ENCODE peak calls at places on chromosomes 7 and 10, in four cellular contexts. A, C, J and D are unnamed samples.

GRCh38 chr10:61096056-61096455 is 152.1 kb upstream of the RHOBTB1 start:
- DNase-seq in A (no peak), C (no peak), J (no peak), D (no peak)

GRCh38 chr7:100875356-100875751 is 451 bp downstream of the SRRT start:
- DNase-seq in A (no peak), C (no peak), J (peak; percentile 29), D (peak; percentile 79)

GRCh38 chr7:1359681-1360485 is 99.4 kb downstream of the MICALL2 start:
- DNase-seq in A (no peak), C (no peak), J (no peak), D (no peak)

GRCh38 chr10:115164220-115164619 is 71.1 kb downstream of the ATRNL1 start:
- DNase-seq in A (no peak), C (no peak), J (no peak), D (no peak)

GRCh38 chr10:12194752-12195271 is 879 bp downstream of the NUDT5 start:
- DNase-seq in A (peak; percentile 15), C (peak; percentile 55), J (peak; percentile 50), D (peak; percentile 74)

GRCh38 chr10:115026041-115026779 is 67.0 kb upstream of the ATRNL1 start:
- DNase-seq in A (no peak), C (no peak), J (no peak), D (no peak)

GRCh38 chr10:15672469-15672868 is 47.3 kb downstream of the ITGA8 start:
- DNase-seq in A (no peak), C (no peak), J (peak; percentile 52), D (no peak)

GRCh38 chr10:36888925-36889573 is 236.3 kb upstream of the ANKRD30A start:
- DNase-seq in A (peak; percentile 16), C (peak; percentile 3), J (peak; percentile 13), D (peak; percentile 87)

GRCh38 chr7:33950047-33950714 is 44.8 kb downstream of the BMPER start:
- DNase-seq in A (no peak), C (no peak), J (no peak), D (no peak)

GRCh38 chr10:92760609-92761008 is 70.9 kb downstream of the HHEX start:
- DNase-seq in A (no peak), C (peak; percentile 78), J (peak; percentile 81), D (no peak)

GRCh38 chr10:75159519-75159918 is 48.1 kb downstream of the SAMD8 start:
- DNase-seq in A (no peak), C (peak; percentile 69), J (no peak), D (no peak)

GRCh38 chr7:157690833-157691382 is 354.1 kb downstream of the DNAJB6 start:
- DNase-seq in A (no peak), C (peak; percentile 57), J (peak; percentile 18), D (no peak)
- H3K4me3 ChIP-seq in A (no peak overlapping the region), C (no peak overlapping the region), J (no peak overlapping the region), D (no peak overlapping the region)

GRCh38 chr7:55516399-55516798 is 55.9 kb downstream of the VOPP1 start:
- DNase-seq in A (no peak), C (no peak), J (no peak), D (no peak)

GRCh38 chr7:55515569-55516279 is 56.6 kb downstream of the VOPP1 start:
- DNase-seq in A (no peak), C (no peak), J (no peak), D (no peak)

GRCh38 chr7:55518836-55519235 is 53.5 kb downstream of the VOPP1 start:
- DNase-seq in A (no peak), C (no peak), J (no peak), D (no peak)

GRCh38 chr7:55517936-55518689 is 54.2 kb downstream of the VOPP1 start:
- DNase-seq in A (no peak), C (no peak), J (no peak), D (no peak)

DNA sequence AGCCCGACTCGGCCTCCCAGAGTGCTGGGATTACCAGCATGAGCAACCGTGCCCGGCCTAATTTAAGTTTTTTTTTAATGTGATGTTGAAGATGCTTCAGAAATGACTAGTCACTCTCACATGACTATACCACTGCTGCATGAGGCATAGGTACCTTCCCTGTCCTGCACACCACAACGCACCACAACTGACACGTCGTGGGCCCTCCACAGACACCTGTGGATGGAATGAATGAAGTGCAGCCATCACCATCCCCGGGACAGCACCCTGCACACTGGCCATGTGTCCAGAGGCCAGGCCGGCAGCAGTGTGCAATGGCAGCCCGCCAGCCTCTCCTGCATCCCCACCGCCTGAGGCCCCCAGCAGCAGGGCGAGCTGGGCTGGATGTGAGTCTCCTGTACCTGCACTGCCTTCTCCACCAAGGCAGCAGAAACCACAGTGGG is 55.1 kb downstream of the VOPP1 start:
- DNase-seq in A (no peak), C (no peak), J (no peak), D (no peak)
- H3K36me3 ChIP-seq in A (peaks cover 34% of the 10 kb centered on the region), C (peaks cover 7% of the 10 kb centered on the region), J (peaks cover 10% of the 10 kb centered on the region), D (no peaks in the 10 kb centered on the region)

DNA sequence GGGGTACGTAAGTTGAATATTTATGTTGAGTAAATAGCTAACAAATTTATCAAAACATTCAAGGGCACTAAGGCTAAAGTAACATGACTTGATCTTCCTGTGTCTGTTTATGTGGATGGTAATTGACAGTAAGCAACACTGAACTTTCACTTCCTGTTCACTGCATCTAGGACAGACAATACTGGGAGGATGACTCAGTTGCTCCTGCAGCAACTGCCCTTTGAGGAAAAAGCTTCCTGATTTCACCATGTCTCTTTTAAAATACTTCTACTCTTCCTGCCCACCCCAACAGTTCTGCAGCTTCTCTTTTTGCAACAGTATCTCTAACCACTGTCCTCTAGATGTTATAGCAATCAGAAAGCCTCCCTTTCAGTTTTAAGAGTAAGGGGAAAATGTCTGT is 76.6 kb upstream of the HGF start:
- DNase-seq in A (no peak), C (peak; percentile 45), J (peak; percentile 53), D (no peak)
- H2AFZ ChIP-seq in A (no peak overlapping the region), C (peak overlapping the region; percentile 63), J (no peak overlapping the region), D (no peak overlapping the region)

DNA sequence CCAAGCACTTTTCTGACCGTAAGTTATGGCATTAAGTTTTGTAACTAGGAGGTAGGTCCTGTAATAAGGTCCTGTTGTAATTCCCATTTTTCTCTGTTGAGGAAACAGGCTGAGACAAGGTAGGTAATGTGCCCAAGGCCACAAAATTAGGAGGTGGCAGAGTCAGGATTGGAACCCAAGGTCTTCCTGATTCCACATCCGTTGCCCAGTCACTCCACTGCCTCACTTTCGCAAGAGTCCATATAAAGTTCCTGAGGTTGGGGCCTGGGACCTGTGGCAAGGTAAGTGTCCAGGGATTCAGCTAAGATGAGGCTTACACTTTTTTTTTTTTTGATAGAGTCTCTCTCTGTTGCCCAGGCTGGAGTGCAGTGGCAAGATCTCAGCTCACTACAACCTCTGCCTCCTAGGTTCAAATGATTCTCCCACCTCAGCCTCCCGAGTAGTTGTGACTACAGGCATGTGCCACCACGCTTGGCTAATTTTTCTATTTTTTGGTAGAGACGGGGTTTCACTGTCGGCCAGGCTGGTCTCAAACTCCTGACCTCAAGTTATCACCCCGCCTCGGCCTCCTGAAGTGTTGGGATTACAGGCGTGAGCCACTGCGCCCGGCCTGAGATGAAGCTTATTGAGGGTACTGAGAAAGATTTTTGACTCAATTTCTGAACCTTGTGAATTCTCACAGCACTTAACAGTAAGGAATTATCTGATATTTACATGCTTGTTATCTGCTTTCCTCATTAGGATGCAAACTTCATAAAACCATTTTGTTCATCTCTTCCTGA is 20.3 kb upstream of the GNA12 start:
- DNase-seq in A (no peak), C (peak; percentile 34), J (no peak), D (no peak)
- H3K4me3 ChIP-seq in A (peak overlapping the region; percentile 58), C (no peak overlapping the region), J (peak overlapping the region; percentile 34), D (no peak overlapping the region)

DNA sequence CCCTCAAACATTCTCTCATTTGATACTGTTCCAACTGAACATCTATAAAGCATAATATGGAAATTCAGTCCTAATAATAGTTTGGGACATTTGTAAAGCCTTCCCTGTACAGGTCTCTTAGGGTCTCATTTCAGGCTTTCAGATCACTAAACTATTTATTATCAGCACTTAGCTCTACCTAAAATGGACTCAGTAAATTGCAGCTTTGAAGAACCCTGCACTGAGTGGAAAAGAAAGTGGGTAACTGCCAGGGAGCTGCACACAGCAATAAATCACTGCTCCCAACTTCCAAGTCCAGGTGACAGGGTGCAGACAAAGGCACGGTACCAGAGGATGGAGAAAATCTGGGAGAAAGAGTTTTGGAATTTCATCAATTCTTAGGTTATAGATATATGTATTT is 164.9 kb upstream of the AOAH start:
- DNase-seq in A (no peak), C (no peak), J (no peak), D (no peak)
- H3K36me3 ChIP-seq in A (no peaks in the 10 kb centered on the region), C (no peaks in the 10 kb centered on the region), J (no peaks in the 10 kb centered on the region), D (no peaks in the 10 kb centered on the region)

DNA sequence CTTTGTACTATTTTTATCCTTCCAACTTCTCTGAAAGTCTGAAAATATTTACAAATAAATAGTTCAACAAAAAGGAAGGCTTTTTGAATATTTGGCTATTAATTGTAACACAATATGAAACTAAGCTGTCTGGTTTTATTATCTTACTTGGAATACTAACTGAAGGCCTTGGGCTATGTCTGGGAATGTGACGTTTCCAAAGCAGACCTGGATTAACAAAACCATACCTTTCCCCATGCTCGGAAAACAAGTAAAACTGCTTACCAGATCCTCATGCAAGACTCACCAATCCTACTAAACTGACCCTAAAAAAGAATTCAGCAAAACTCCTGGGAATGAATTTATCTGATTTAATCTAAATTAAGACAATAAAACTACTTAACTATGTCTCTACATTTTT is 116.4 kb downstream of the ATE1 start:
- DNase-seq in A (no peak), C (no peak), J (no peak), D (no peak)
- H2AFZ ChIP-seq in A (no peak overlapping the region), C (no peak overlapping the region), J (no peak overlapping the region), D (no peak overlapping the region)

GRCh38 chr7:63900394-63901203 is 98.0 kb upstream of the ZNF722 start:
- DNase-seq in A (peak; percentile 2), C (no peak), J (no peak), D (no peak)

GRCh38 chr7:63899691-63900393 is 98.8 kb upstream of the ZNF722 start:
- DNase-seq in A (no peak), C (no peak), J (no peak), D (no peak)
- H3K4me3 ChIP-seq in A (no peak overlapping the region), C (no peak overlapping the region), J (no peak overlapping the region), D (no peak overlapping the region)

GRCh38 chr10:122513053-122513452 is 47.5 kb upstream of the DMBT1 start:
- DNase-seq in A (no peak), C (no peak), J (no peak), D (no peak)
- H3K36me3 ChIP-seq in A (no peaks in the 10 kb centered on the region), C (peaks cover 5% of the 10 kb centered on the region), J (peaks cover 2% of the 10 kb centered on the region), D (no peaks in the 10 kb centered on the region)

GRCh38 chr7:130400120-130400572 is 19.9 kb downstream of the CPA1 start:
- DNase-seq in A (no peak), C (peak; percentile 67), J (peak; percentile 59), D (no peak)
- H2AFZ ChIP-seq in A (no peak overlapping the region), C (no peak overlapping the region), J (no peak overlapping the region), D (no peak overlapping the region)

DNA sequence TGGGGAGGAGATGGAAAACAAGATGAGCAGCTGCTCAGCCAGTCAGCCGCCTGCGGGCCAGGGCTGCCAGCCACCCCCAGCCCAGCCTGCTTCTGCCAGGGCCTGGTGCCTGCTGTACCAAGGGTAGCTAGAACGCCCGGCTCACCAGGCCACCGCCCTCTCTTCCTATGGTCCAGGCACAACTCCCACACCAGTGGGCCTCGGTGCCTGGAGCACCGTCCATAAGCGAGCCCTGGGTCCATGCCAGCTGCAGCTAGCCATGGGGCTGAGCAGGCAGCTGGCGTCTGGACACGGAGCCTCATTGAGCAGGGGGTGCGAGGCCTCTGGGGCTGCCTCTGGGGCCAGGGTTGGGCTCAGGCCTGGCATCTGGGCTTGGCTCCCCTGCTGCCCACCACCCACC is 8.5 kb upstream of the RABGEF1 start:
- DNase-seq in A (no peak), C (no peak), J (no peak), D (no peak)
- H3K4me3 ChIP-seq in A (no peak overlapping the region), C (no peak overlapping the region), J (no peak overlapping the region), D (no peak overlapping the region)